ENCODE peak calls at places on chromosomes 7 and 10, in nine cellular contexts. One of them, this sample, is unnamed.

GRCh38 chr7:33130184-33130583 is 820 bp downstream of the BBS9 start:
- DNase-seq in transverse colon: no peak
- DNase-seq in gastrocnemius medialis: no peak
- DNase-seq in vagina: no peak
- DNase-seq in IMR-90: peak
- DNase-seq in H1: no peak
- DNase-seq in A549: peak
- DNase-seq in H54: no peak
- DNase-seq in testis: no peak
- DNase-seq in this sample: no peak

GRCh38 chr10:60970526-60970925 is 26.5 kb upstream of the RHOBTB1 start:
- DNase-seq in transverse colon: no peak
- DNase-seq in H1: no peak
- DNase-seq in IMR-90: no peak
- DNase-seq in A549: no peak
- DNase-seq in H54: no peak
- DNase-seq in vagina: no peak
- DNase-seq in testis: no peak
- DNase-seq in gastrocnemius medialis: no peak
- DNase-seq in this sample: no peak

GRCh38 chr10:86711957-86712708 is 43.8 kb downstream of the LDB3 start:
- DNase-seq in H54: peak
- DNase-seq in A549: peak
- DNase-seq in IMR-90: peak
- DNase-seq in testis: peak
- DNase-seq in vagina: no peak
- DNase-seq in transverse colon: no peak
- DNase-seq in H1: no peak
- DNase-seq in gastrocnemius medialis: peak
- DNase-seq in this sample: peak

GRCh38 chr10:69303632-69304035 is 25.3 kb downstream of the HK1 start:
- DNase-seq in A549: no peak
- DNase-seq in H1: no peak
- DNase-seq in testis: no peak
- DNase-seq in vagina: no peak
- DNase-seq in H54: no peak
- DNase-seq in transverse colon: no peak
- DNase-seq in IMR-90: peak
- DNase-seq in gastrocnemius medialis: no peak
- DNase-seq in this sample: no peak

GRCh38 chr10:47190802-47191450 is 109.1 kb upstream of the GDF10 start:
- DNase-seq in gastrocnemius medialis: no peak
- DNase-seq in transverse colon: no peak
- DNase-seq in testis: no peak
- DNase-seq in H54: no peak
- DNase-seq in IMR-90: no peak
- DNase-seq in A549: no peak
- DNase-seq in H1: no peak
- DNase-seq in vagina: peak
- DNase-seq in this sample: no peak

GRCh38 chr10:26738354-26738753 is 40.9 kb downstream of the PDSS1 start:
- DNase-seq in IMR-90: no peak
- DNase-seq in gastrocnemius medialis: no peak
- DNase-seq in transverse colon: no peak
- DNase-seq in A549: no peak
- DNase-seq in H54: no peak
- DNase-seq in vagina: no peak
- DNase-seq in testis: no peak
- DNase-seq in H1: no peak
- DNase-seq in this sample: no peak

GRCh38 chr10:59754951-59755350 is 1.7 kb upstream of the MRLN start:
- DNase-seq in vagina: no peak
- DNase-seq in gastrocnemius medialis: peak
- DNase-seq in transverse colon: no peak
- DNase-seq in H54: no peak
- DNase-seq in H1: no peak
- DNase-seq in A549: no peak
- DNase-seq in testis: no peak
- DNase-seq in IMR-90: no peak
- DNase-seq in this sample: no peak

GRCh38 chr7:129908181-129908580 is 44.6 kb downstream of the UBE2H start:
- DNase-seq in IMR-90: no peak
- DNase-seq in gastrocnemius medialis: no peak
- DNase-seq in A549: no peak
- DNase-seq in testis: no peak
- DNase-seq in H54: no peak
- DNase-seq in transverse colon: no peak
- DNase-seq in H1: no peak
- DNase-seq in vagina: no peak
- DNase-seq in this sample: no peak

GRCh38 chr10:125457406-125457805 is 225.6 kb downstream of the TEX36 start:
- DNase-seq in A549: no peak
- DNase-seq in IMR-90: no peak
- DNase-seq in gastrocnemius medialis: no peak
- DNase-seq in testis: no peak
- DNase-seq in H54: no peak
- DNase-seq in H1: no peak
- DNase-seq in transverse colon: no peak
- DNase-seq in vagina: no peak
- DNase-seq in this sample: no peak

GRCh38 chr10:51861731-51862130 is 162.3 kb upstream of the CSTF2T start:
- DNase-seq in A549: no peak
- DNase-seq in testis: no peak
- DNase-seq in H1: no peak
- DNase-seq in H54: no peak
- DNase-seq in vagina: no peak
- DNase-seq in gastrocnemius medialis: peak
- DNase-seq in transverse colon: no peak
- DNase-seq in IMR-90: no peak
- DNase-seq in this sample: no peak

GRCh38 chr10:60809157-60809556 is 30.9 kb downstream of the CDK1 start:
- DNase-seq in H54: no peak
- DNase-seq in IMR-90: peak
- DNase-seq in transverse colon: no peak
- DNase-seq in gastrocnemius medialis: no peak
- DNase-seq in testis: no peak
- DNase-seq in vagina: no peak
- DNase-seq in H1: no peak
- DNase-seq in A549: no peak
- DNase-seq in this sample: no peak

GRCh38 chr7:110853263-110853662 is 237.7 kb upstream of the LRRN3 start:
- DNase-seq in H54: no peak
- DNase-seq in IMR-90: no peak
- DNase-seq in vagina: no peak
- DNase-seq in transverse colon: no peak
- DNase-seq in A549: no peak
- DNase-seq in H1: no peak
- DNase-seq in gastrocnemius medialis: no peak
- DNase-seq in testis: no peak
- DNase-seq in this sample: no peak
- TF ChIP-seq POLR2A in H54: no peak
- TF ChIP-seq POLR2A in IMR-90: no peak
- TF ChIP-seq POLR2A in vagina: no peak
- TF ChIP-seq POLR2A in transverse colon: no peak
- TF ChIP-seq POLR2A in A549: no peak
- TF ChIP-seq POLR2A in H1: no peak
- TF ChIP-seq POLR2A in gastrocnemius medialis: no peak
- TF ChIP-seq POLR2A in testis: no peak
- TF ChIP-seq POLR2A in this sample: no peak

GRCh38 chr10:103451871-103452713 is at the start of gene CALHM2:
- DNase-seq in H54: peak
- DNase-seq in vagina: no peak
- DNase-seq in testis: peak
- DNase-seq in A549: peak
- DNase-seq in IMR-90: peak
- DNase-seq in H1: no peak
- DNase-seq in gastrocnemius medialis: peak
- DNase-seq in transverse colon: peak
- DNase-seq in this sample: peak
- TF ChIP-seq POLR2A in H54: peak
- TF ChIP-seq POLR2A in vagina: no peak
- TF ChIP-seq POLR2A in testis: no peak
- TF ChIP-seq POLR2A in A549: no peak
- TF ChIP-seq POLR2A in IMR-90: no peak
- TF ChIP-seq POLR2A in H1: no peak
- TF ChIP-seq POLR2A in gastrocnemius medialis: peak
- TF ChIP-seq POLR2A in transverse colon: no peak
- TF ChIP-seq POLR2A in this sample: peak

GRCh38 chr10:81127931-81128330 is 590.2 kb downstream of the SH2D4B start:
- DNase-seq in H54: no peak
- DNase-seq in A549: no peak
- DNase-seq in transverse colon: no peak
- DNase-seq in vagina: no peak
- DNase-seq in gastrocnemius medialis: no peak
- DNase-seq in testis: no peak
- DNase-seq in H1: no peak
- DNase-seq in IMR-90: no peak
- DNase-seq in this sample: no peak
- TF ChIP-seq POLR2A in H54: no peak
- TF ChIP-seq POLR2A in A549: no peak
- TF ChIP-seq POLR2A in transverse colon: no peak
- TF ChIP-seq POLR2A in vagina: no peak
- TF ChIP-seq POLR2A in gastrocnemius medialis: no peak
- TF ChIP-seq POLR2A in testis: no peak
- TF ChIP-seq POLR2A in H1: no peak
- TF ChIP-seq POLR2A in IMR-90: no peak
- TF ChIP-seq POLR2A in this sample: no peak

GRCh38 chr10:4337581-4337980 is 488.4 kb upstream of the AKR1E2 start:
- DNase-seq in vagina: no peak
- DNase-seq in A549: no peak
- DNase-seq in IMR-90: no peak
- DNase-seq in H1: no peak
- DNase-seq in gastrocnemius medialis: no peak
- DNase-seq in H54: no peak
- DNase-seq in transverse colon: no peak
- DNase-seq in testis: no peak
- DNase-seq in this sample: no peak
- TF ChIP-seq POLR2A in vagina: no peak
- TF ChIP-seq POLR2A in A549: no peak
- TF ChIP-seq POLR2A in IMR-90: no peak
- TF ChIP-seq POLR2A in H1: no peak
- TF ChIP-seq POLR2A in gastrocnemius medialis: no peak
- TF ChIP-seq POLR2A in H54: no peak
- TF ChIP-seq POLR2A in transverse colon: no peak
- TF ChIP-seq POLR2A in testis: no peak
- TF ChIP-seq POLR2A in this sample: no peak

GRCh38 chr10:34449836-34450235 is 365.3 kb downstream of the PARD3 start:
- DNase-seq in H1: no peak
- DNase-seq in vagina: no peak
- DNase-seq in H54: no peak
- DNase-seq in IMR-90: peak
- DNase-seq in A549: no peak
- DNase-seq in gastrocnemius medialis: no peak
- DNase-seq in transverse colon: no peak
- DNase-seq in testis: no peak
- DNase-seq in this sample: no peak

DNA sequence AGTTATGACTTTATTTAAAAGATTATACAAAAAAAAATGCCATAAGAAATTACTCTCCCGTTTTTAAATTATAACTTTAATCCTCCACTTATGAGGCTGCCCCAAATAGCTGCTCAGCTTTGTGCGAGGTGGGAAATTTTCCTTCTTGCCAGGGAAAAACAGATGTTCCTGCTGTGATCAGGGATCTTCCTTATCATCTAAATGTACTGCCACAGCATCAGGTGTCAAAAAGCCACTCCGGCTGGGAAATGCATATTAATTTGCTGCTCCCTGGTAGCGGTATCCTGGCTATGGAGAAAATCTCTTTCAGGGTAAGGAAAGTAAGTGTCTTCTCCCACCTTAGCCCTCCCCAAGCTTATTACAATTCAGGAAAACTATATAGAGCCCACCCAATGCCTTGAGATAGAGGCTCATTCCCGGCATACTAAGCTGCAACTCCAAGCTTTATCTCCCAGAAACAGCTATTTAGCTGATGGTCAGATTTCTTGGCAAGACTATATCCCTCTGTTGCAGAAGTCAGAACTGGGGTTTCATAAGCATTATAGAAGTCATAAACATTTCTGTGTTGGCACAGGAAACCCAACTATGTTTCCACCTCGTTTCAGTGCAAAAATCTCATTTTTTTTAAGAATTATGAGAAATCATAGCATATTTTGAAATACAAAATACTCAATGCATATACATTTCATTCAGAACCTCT is 360.4 kb downstream of the PARD3 start:
- DNase-seq in H54: no peak
- DNase-seq in A549: no peak
- DNase-seq in H1: no peak
- DNase-seq in transverse colon: no peak
- DNase-seq in IMR-90: peak
- DNase-seq in vagina: no peak
- DNase-seq in testis: no peak
- DNase-seq in gastrocnemius medialis: no peak
- DNase-seq in this sample: no peak
- TF ChIP-seq POLR2A in H54: no peak
- TF ChIP-seq POLR2A in A549: no peak
- TF ChIP-seq POLR2A in H1: no peak
- TF ChIP-seq POLR2A in transverse colon: no peak
- TF ChIP-seq POLR2A in IMR-90: no peak
- TF ChIP-seq POLR2A in vagina: no peak
- TF ChIP-seq POLR2A in testis: no peak
- TF ChIP-seq POLR2A in gastrocnemius medialis: no peak
- TF ChIP-seq POLR2A in this sample: no peak

GRCh38 chr7:27617651-27618381 is 44.9 kb downstream of the HIBADH start:
- DNase-seq in transverse colon: no peak
- DNase-seq in IMR-90: no peak
- DNase-seq in vagina: no peak
- DNase-seq in testis: no peak
- DNase-seq in A549: no peak
- DNase-seq in gastrocnemius medialis: no peak
- DNase-seq in H54: no peak
- DNase-seq in H1: no peak
- DNase-seq in this sample: no peak
- TF ChIP-seq POLR2A in transverse colon: no peak
- TF ChIP-seq POLR2A in IMR-90: no peak
- TF ChIP-seq POLR2A in vagina: no peak
- TF ChIP-seq POLR2A in testis: no peak
- TF ChIP-seq POLR2A in A549: no peak
- TF ChIP-seq POLR2A in gastrocnemius medialis: no peak
- TF ChIP-seq POLR2A in H54: no peak
- TF ChIP-seq POLR2A in H1: no peak
- TF ChIP-seq POLR2A in this sample: no peak